ENCODE peak calls at places on chromosomes 7 and 10, in four cellular contexts. V, E, C and L are unnamed samples.

GRCh38 chr10:51832652-51833383 is 133.4 kb upstream of the CSTF2T start:
- DNase-seq in E (peak; percentile 93), C (peak; percentile 61), V (no peak), L (peak; percentile 40)

GRCh38 chr10:113982745-113983144 is 60.9 kb upstream of the ADRB1 start:
- DNase-seq in V (no peak), E (no peak), C (no peak), L (peak; percentile 81)

GRCh38 chr7:135758531-135758932 is 9.9 kb upstream of the FAM180A start:
- DNase-seq in E (peak; percentile 34), V (no peak), C (peak; percentile 34), L (no peak)

GRCh38 chr10:126290232-126290631 is 98.0 kb downstream of the ADAM12 start:
- DNase-seq in C (no peak), E (no peak), V (no peak), L (no peak)

GRCh38 chr7:14841850-14842249 is 60.7 kb downstream of the DGKB start:
- DNase-seq in V (no peak), E (peak; percentile 36), C (no peak), L (no peak)

GRCh38 chr7:15041226-15041625 is 138.7 kb upstream of the DGKB start:
- DNase-seq in V (no peak), E (peak; percentile 21), C (no peak), L (no peak)

GRCh38 chr10:70672993-70673928 is 955 bp downstream of the ADAMTS14 start:
- DNase-seq in E (peak; percentile 75), C (peak; percentile 69), V (no peak), L (peak; percentile 28)

GRCh38 chr10:29067161-29067560 is 221.7 kb upstream of the LYZL1 start:
- DNase-seq in E (peak; percentile 8), C (peak; percentile 54), V (no peak), L (peak; percentile 96)

GRCh38 chr7:36303202-36304098 is 86.2 kb upstream of the ANLN start:
- DNase-seq in E (peak; percentile 95), V (no peak), C (no peak), L (no peak)

GRCh38 chr7:43148161-43148731 is 35.8 kb downstream of the HECW1 start:
- DNase-seq in C (no peak), V (no peak), E (peak; percentile 23), L (no peak)

GRCh38 chr7:125118444-125118843 is 188.8 kb upstream of the POT1 start:
- DNase-seq in C (peak; percentile 45), E (no peak), V (no peak), L (no peak)

GRCh38 chr10:2173328-2173727 is 436.0 kb upstream of the ADARB2 start:
- DNase-seq in E (no peak), V (no peak), C (no peak), L (no peak)

GRCh38 chr7:101450064-101450463 is 87.4 kb downstream of the COL26A1 start:
- DNase-seq in V (no peak), C (no peak), E (no peak), L (no peak)

GRCh38 chr10:33133557-33133956 is 175.5 kb upstream of the ITGB1 start:
- DNase-seq in E (no peak), V (no peak), C (no peak), L (no peak)

GRCh38 chr7:19919156-19920085 is 146.0 kb upstream of the TMEM196 start:
- DNase-seq in C (peak; percentile 15), V (no peak), E (no peak), L (no peak)

GRCh38 chr10:89861199-89861573 is 159.8 kb downstream of the KIF20B start:
- DNase-seq in V (no peak), E (no peak), C (no peak), L (no peak)

GRCh38 chr7:4738711-4739527 is 36.5 kb upstream of the AP5Z1 start:
- DNase-seq in C (peak; percentile 84), V (no peak), E (peak; percentile 95), L (peak; percentile 84)

GRCh38 chr10:97805960-97806359 is 34.2 kb upstream of the SFRP5 start:
- DNase-seq in C (no peak), V (no peak), E (no peak), L (no peak)

GRCh38 chr7:2000801-2001321 is 231.9 kb downstream of the MAD1L1 start:
- DNase-seq in C (no peak), V (no peak), E (no peak), L (peak; percentile 34)

GRCh38 chr7:99372275-99373085 is 2.0 kb upstream of the ARPC1B start:
- DNase-seq in V (no peak), E (peak; percentile 47), C (no peak), L (peak; percentile 93)

GRCh38 chr7:101995121-101995520 is 177.7 kb downstream of the CUX1 start:
- DNase-seq in V (no peak), E (no peak), C (no peak), L (no peak)

GRCh38 chr7:2195403-2196246 is 37.1 kb downstream of the MAD1L1 start:
- DNase-seq in V (no peak), E (no peak), C (no peak), L (no peak)

GRCh38 chr7:141114141-141114664 is 40.3 kb downstream of the TMEM178B start:
- DNase-seq in E (no peak), C (no peak), V (no peak), L (peak; percentile 47)

GRCh38 chr10:29783211-29783947 is 148.6 kb upstream of the SVIL start:
- DNase-seq in C (no peak), V (no peak), E (peak; percentile 41), L (no peak)

GRCh38 chr10:61904711-61905445 is 3.4 kb downstream of the ARID5B start:
- DNase-seq in C (peak; percentile 87), V (no peak), E (peak; percentile 80), L (peak; percentile 76)

GRCh38 chr10:31321396-31321941 is 2.5 kb downstream of the ZEB1 start:
- DNase-seq in C (no peak), E (peak; percentile 24), V (no peak), L (no peak)

GRCh38 chr10:103512166-103512565 is 18.7 kb downstream of the NEURL1 start:
- DNase-seq in E (no peak), V (no peak), C (no peak), L (no peak)

GRCh38 chr7:94683066-94683465 is 27.1 kb upstream of the SGCE start:
- DNase-seq in C (no peak), V (no peak), E (no peak), L (no peak)

GRCh38 chr7:118793552-118793951 is 569.0 kb downstream of the ANKRD7 start:
- DNase-seq in E (no peak), C (no peak), V (no peak), L (no peak)

GRCh38 chr10:87771871-87772500 is 46.0 kb downstream of the ATAD1 start:
- DNase-seq in V (no peak), C (peak; percentile 46), E (peak; percentile 20), L (no peak)

GRCh38 chr7:130896051-130896881 is 162.3 kb upstream of the KLF14 start:
- DNase-seq in E (peak; percentile 54), V (no peak), C (peak; percentile 70), L (no peak)

GRCh38 chr7:130895006-130895750 is 161.2 kb upstream of the KLF14 start:
- DNase-seq in C (no peak), E (no peak), V (no peak), L (no peak)

GRCh38 chr7:130897515-130898419 is 163.8 kb upstream of the KLF14 start:
- DNase-seq in V (no peak), E (no peak), C (no peak), L (peak; percentile 48)

GRCh38 chr7:130899071-130899451 is 165.1 kb upstream of the KLF14 start:
- DNase-seq in E (no peak), C (no peak), V (no peak), L (no peak)

DNA sequence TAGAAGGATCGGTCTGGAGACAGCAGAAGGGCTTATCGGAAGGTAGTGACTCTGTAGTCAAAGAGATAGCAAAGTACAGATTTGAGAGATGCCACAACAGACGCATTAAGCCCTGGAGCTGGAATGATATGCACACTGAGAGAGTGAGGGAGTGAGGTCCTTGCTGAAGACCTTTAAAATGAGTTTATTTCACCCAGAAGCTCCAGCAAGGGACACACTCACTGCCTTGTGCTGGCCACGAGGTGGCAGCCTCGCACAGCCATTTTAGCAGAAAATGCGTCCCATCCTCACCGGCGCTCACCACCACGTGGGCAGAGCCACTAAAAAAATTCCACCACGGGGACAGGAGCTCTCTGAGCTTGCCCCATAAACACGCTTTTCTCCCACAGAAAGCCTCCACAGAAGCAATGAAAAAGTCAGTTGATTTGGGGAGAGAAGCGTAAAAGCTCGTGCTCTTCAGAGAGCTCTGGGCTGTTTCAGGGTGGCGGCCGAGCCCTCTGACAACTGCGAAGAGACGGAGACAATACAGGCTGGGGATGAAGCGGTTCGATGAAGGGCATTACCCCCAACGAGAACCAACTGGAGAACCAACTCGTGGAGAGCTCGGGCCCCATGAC is 163.0 kb upstream of the KLF14 start:
- DNase-seq in C (peak; percentile 89), E (peak; percentile 84), V (peak; percentile 74), L (peak; percentile 73)
- H3K9ac ChIP-seq in C (no peak overlapping the region), E (peak overlapping the region; percentile 29), V (no peak overlapping the region), L (no peak overlapping the region)

GRCh38 chr10:99531026-99531695 is 1.6 kb upstream of the NKX2-3 start:
- DNase-seq in E (no peak), C (no peak), V (no peak), L (no peak)

GRCh38 chr10:99528867-99529285 is 3.9 kb upstream of the NKX2-3 start:
- DNase-seq in E (no peak), V (no peak), C (no peak), L (no peak)

GRCh38 chr10:99530108-99531025 is 2.4 kb upstream of the NKX2-3 start:
- DNase-seq in C (peak; percentile 73), V (no peak), E (no peak), L (no peak)

GRCh38 chr10:99528256-99528866 is 4.4 kb upstream of the NKX2-3 start:
- DNase-seq in V (no peak), C (no peak), E (no peak), L (no peak)

GRCh38 chr10:99529483-99530107 is 3.1 kb upstream of the NKX2-3 start:
- DNase-seq in C (no peak), E (no peak), V (no peak), L (peak; percentile 77)
- H3K23ac ChIP-seq in C (no peak overlapping the region), E (no peak overlapping the region), V (peak overlapping the region; percentile 70), L (no peak overlapping the region)

GRCh38 chr7:712601-713457 is 13.7 kb upstream of the DNAAF5 start:
- DNase-seq in E (no peak), V (no peak), C (no peak), L (no peak)
- H3K4me3 ChIP-seq in E (peak overlapping the region; percentile 52), V (peak overlapping the region; percentile 71), C (no peak overlapping the region), L (no peak overlapping the region)

GRCh38 chr7:24978837-24979469 is 1.0 kb downstream of the OSBPL3 start:
- DNase-seq in V (no peak), C (peak; percentile 56), E (no peak), L (no peak)

GRCh38 chr7:24972991-24973390 is 7.0 kb downstream of the OSBPL3 start:
- DNase-seq in V (no peak), E (peak; percentile 87), C (no peak), L (no peak)

GRCh38 chr7:24975172-24975571 is 4.8 kb downstream of the OSBPL3 start:
- DNase-seq in C (no peak), V (no peak), E (no peak), L (no peak)

GRCh38 chr7:24974026-24974832 is 5.7 kb downstream of the OSBPL3 start:
- DNase-seq in V (no peak), E (no peak), C (no peak), L (no peak)

DNA sequence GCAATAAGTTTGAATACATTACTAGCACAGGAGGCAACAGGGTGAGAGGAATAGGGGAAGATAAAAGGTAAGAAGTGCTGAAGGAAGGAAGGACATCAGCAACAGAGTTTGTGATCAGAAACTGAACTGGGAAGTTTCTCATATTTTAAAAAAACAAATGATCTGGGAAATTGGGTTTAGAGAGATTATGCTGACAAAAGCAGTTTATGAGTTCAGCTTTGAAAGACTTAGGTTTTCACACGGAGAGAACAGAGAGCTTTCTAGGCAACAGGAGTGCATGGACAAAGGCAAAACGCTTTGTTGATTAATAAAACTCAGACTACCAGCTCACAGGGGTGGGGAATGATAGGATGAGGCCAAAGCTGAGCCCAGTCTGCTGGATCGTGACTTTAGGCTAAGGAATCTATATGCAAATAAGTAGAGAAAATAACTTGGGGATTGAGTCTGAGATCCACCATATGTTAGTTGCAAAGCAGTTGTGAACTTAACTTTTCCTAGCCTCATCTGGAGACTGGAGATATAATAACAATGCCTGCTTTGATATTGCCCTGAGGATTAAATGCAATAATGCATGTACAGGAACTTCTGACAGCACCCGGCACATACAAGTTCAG is 4.2 kb downstream of the OSBPL3 start:
- DNase-seq in E (peak; percentile 71), V (no peak), C (no peak), L (no peak)
- H3K9ac ChIP-seq in E (peak overlapping the region; percentile 47), V (no peak overlapping the region), C (no peak overlapping the region), L (no peak overlapping the region)